ENCODE peak calls at places on chromosomes 2 and 18, in seven cellular contexts. X, L, Z, T, E, C and R are unnamed samples.

GRCh38 chr2:222208010-222208690 is 90.6 kb downstream of the PAX3 start:
- DNase-seq in X (no peak), L (peak; percentile 88), Z (no peak), T (no peak), E (no peak), C (no peak), R (no peak)

GRCh38 chr2:1053781-1054180 is 103.1 kb downstream of the SNTG2 start:
- DNase-seq in X (no peak), L (no peak), Z (no peak), T (no peak), E (no peak), C (no peak), R (no peak)

GRCh38 chr2:37711308-37711731 is 39.9 kb upstream of the CDC42EP3 start:
- DNase-seq in X (no peak), L (peak; percentile 98), Z (no peak), T (no peak), E (peak; percentile 56), C (peak; percentile 80), R (no peak)

GRCh38 chr2:176285321-176285720 is 16.1 kb downstream of the MTX2 start:
- DNase-seq in X (no peak), L (peak; percentile 17), Z (no peak), T (no peak), E (no peak), C (no peak), R (no peak)

GRCh38 chr2:100067796-100068195 is 74.6 kb downstream of the AFF3 start:
- DNase-seq in X (no peak), L (no peak), Z (no peak), T (no peak), E (no peak), C (no peak), R (no peak)

GRCh38 chr2:11829324-11829946 is 83.0 kb downstream of the LPIN1 start:
- DNase-seq in X (peak; percentile 75), L (peak; percentile 42), Z (peak; percentile 79), T (peak; percentile 60), E (peak; percentile 69), C (peak; percentile 44), R (peak; percentile 84)

GRCh38 chr2:26704441-26704977 is 12.0 kb downstream of the KCNK3 start:
- DNase-seq in X (no peak), L (peak; percentile 83), Z (no peak), T (no peak), E (no peak), C (no peak), R (no peak)

GRCh38 chr2:64348386-64349142 is 105.4 kb upstream of the LGALSL start:
- DNase-seq in X (no peak), L (peak; percentile 58), Z (no peak), T (no peak), E (no peak), C (no peak), R (no peak)

GRCh38 chr2:227908266-227909054 is 37.0 kb downstream of the DAW1 start:
- DNase-seq in X (no peak), L (no peak), Z (no peak), T (no peak), E (no peak), C (no peak), R (no peak)

GRCh38 chr2:154259030-154259429 is 387.3 kb downstream of the GALNT13 start:
- DNase-seq in X (no peak), L (no peak), Z (no peak), T (no peak), E (no peak), C (no peak), R (no peak)

GRCh38 chr2:67652679-67653078 is 255.5 kb downstream of the ETAA1 start:
- DNase-seq in X (no peak), L (no peak), Z (no peak), T (no peak), E (no peak), C (no peak), R (no peak)

GRCh38 chr2:97067279-97068004 is 27.2 kb downstream of the FAHD2B start:
- DNase-seq in X (no peak), L (no peak), Z (no peak), T (no peak), E (no peak), C (no peak), R (no peak)

GRCh38 chr18:4549164-4549920 is 94.2 kb upstream of the DLGAP1 start:
- DNase-seq in X (no peak), L (peak; percentile 40), Z (no peak), T (no peak), E (no peak), C (no peak), R (no peak)

GRCh38 chr2:120661551-120661950 is 74.1 kb upstream of the GLI2 start:
- DNase-seq in X (peak; percentile 63), L (peak; percentile 25), Z (peak; percentile 66), T (peak; percentile 61), E (no peak), C (no peak), R (peak; percentile 43)

GRCh38 chr2:12948963-12949353 is 232.2 kb downstream of the TRIB2 start:
- DNase-seq in X (no peak), L (no peak), Z (no peak), T (no peak), E (no peak), C (no peak), R (no peak)

GRCh38 chr2:12948231-12948962 is 231.7 kb downstream of the TRIB2 start:
- DNase-seq in X (no peak), L (peak; percentile 67), Z (no peak), T (no peak), E (peak; percentile 61), C (no peak), R (peak; percentile 57)

GRCh38 chr2:12950957-12951656 is 234.4 kb downstream of the TRIB2 start:
- DNase-seq in X (no peak), L (peak; percentile 80), Z (no peak), T (no peak), E (no peak), C (no peak), R (no peak)

GRCh38 chr2:12950174-12950573 is 233.4 kb downstream of the TRIB2 start:
- DNase-seq in X (no peak), L (no peak), Z (no peak), T (no peak), E (no peak), C (no peak), R (no peak)

DNA sequence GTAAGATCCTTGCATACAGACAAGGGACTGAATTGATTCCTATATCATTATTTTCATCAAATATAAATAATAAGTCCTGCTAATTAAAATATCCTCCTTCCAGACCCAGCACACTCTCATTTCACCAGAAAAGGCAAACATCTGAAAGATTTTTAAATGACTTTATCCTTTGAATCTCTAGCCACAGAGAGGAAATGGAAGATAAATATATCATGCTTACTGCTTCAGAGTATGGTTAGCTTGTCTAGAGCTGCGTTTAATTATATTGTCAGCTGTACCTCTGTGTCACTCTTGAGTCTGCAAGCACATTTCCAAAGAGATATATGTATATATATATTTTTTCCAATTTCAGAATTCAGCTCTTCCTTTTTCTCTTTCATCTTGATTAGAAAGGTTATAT is 232.7 kb downstream of the TRIB2 start:
- DNase-seq in X (no peak), L (no peak), Z (no peak), T (no peak), E (no peak), C (no peak), R (no peak)
- H3K4me1 ChIP-seq in X (no peaks in the 10 kb centered on the region), L (no peaks in the 10 kb centered on the region), Z (no peaks in the 10 kb centered on the region), T (no peaks in the 10 kb centered on the region), E (peaks cover 10% of the 10 kb centered on the region), C (peaks cover 12% of the 10 kb centered on the region), R (peaks cover 14% of the 10 kb centered on the region)

GRCh38 chr2:3603536-3604206 is 8.8 kb downstream of the COLEC11 start:
- DNase-seq in X (no peak), L (no peak), Z (peak; percentile 25), T (no peak), E (no peak), C (no peak), R (no peak)

GRCh38 chr2:3604207-3604877 is 9.4 kb downstream of the COLEC11 start:
- DNase-seq in X (no peak), L (no peak), Z (peak; percentile 54), T (no peak), E (no peak), C (no peak), R (peak; percentile 93)

GRCh38 chr2:3606028-3606369 is 11.1 kb downstream of the COLEC11 start:
- DNase-seq in X (no peak), L (no peak), Z (peak; percentile 52), T (no peak), E (no peak), C (no peak), R (no peak)

GRCh38 chr2:3606370-3607124 is 11.6 kb downstream of the COLEC11 start:
- DNase-seq in X (no peak), L (no peak), Z (peak; percentile 59), T (no peak), E (no peak), C (no peak), R (peak; percentile 92)

GRCh38 chr2:3605013-3605961 is 10.4 kb downstream of the COLEC11 start:
- DNase-seq in X (no peak), L (peak; percentile 18), Z (peak; percentile 62), T (no peak), E (peak; percentile 73), C (peak; percentile 65), R (peak; percentile 93)
- H3K4me3 ChIP-seq in X (no peak overlapping the region), L (no peak overlapping the region), Z (peak overlapping the region; percentile 10), T (no peak overlapping the region), E (no peak overlapping the region), C (peak overlapping the region; percentile 91), R (peak overlapping the region; percentile 37)

GRCh38 chr18:35264409-35264808 is 23.6 kb downstream of the ZNF397 start:
- DNase-seq in X (no peak), L (no peak), Z (no peak), T (no peak), E (no peak), C (no peak), R (no peak)
- H3K9me3 ChIP-seq in X (no peaks in the 10 kb centered on the region), L (no peaks in the 10 kb centered on the region), Z (no peaks in the 10 kb centered on the region), T (peaks cover 5% of the 10 kb centered on the region), E (no peaks in the 10 kb centered on the region), C (no peaks in the 10 kb centered on the region), R (no peaks in the 10 kb centered on the region)

GRCh38 chr2:217948341-217948791 is 54.4 kb downstream of the TNS1 start:
- DNase-seq in X (no peak), L (no peak), Z (peak; percentile 56), T (no peak), E (no peak), C (no peak), R (peak; percentile 6)
- H3K4me1 ChIP-seq in X (peaks cover 62% of the 10 kb centered on the region), L (peaks cover 13% of the 10 kb centered on the region), Z (no peaks in the 10 kb centered on the region), T (peaks cover 42% of the 10 kb centered on the region), E (no peaks in the 10 kb centered on the region), C (peaks cover 14% of the 10 kb centered on the region), R (peaks cover 10% of the 10 kb centered on the region)